ENCODE peak calls at places on chromosomes 2 and 18, in ten cellular contexts. U is central memory CD4-positive, alpha-beta T cell; L is T-helper 2 cell; X is kidney glomerular epithelial cell; G is T-helper 1 cell; K is iris pigment epithelial cell; C is HEK293T; F is hepatocyte; Z is Peyer's patch; N is breast epithelium. J is an unnamed sample.

GRCh38 chr2:186544255-186544675 is 45.6 kb upstream of the ITGAV start:
- DNase-seq in U (no peak), L (no peak), X (peak), G (no peak), K (peak), C (no peak), F (peak), Z (no peak), N (no peak), J (peak)

GRCh38 chr2:210303498-210303897 is 11.5 kb downstream of the MYL1 start:
- DNase-seq in U (no peak), L (no peak), X (no peak), G (no peak), K (no peak), C (no peak), F (no peak), Z (no peak), N (no peak), J (no peak)

GRCh38 chr2:128406629-128407252 is 88.1 kb upstream of the HS6ST1 start:
- DNase-seq in U (no peak), L (no peak), X (no peak), G (no peak), K (no peak), C (no peak), F (no peak), Z (no peak), N (no peak), J (no peak)

GRCh38 chr2:10405441-10405840 is 42.7 kb downstream of the ODC1 start:
- DNase-seq in U (no peak), L (no peak), X (peak), G (no peak), K (peak), C (no peak), F (no peak), Z (no peak), N (peak), J (peak)

GRCh38 chr2:207162319-207162718 is 3.4 kb downstream of the KLF7 start:
- DNase-seq in U (no peak), L (no peak), X (peak), G (no peak), K (peak), C (no peak), F (no peak), Z (no peak), N (no peak), J (no peak)

GRCh38 chr2:224754129-224754528 is 38.0 kb upstream of the CCDC195 start:
- DNase-seq in U (no peak), L (no peak), X (no peak), G (no peak), K (peak), C (no peak), F (no peak), Z (no peak), N (no peak), J (peak)

GRCh38 chr2:136582631-136583205 is 182.6 kb upstream of the THSD7B start:
- DNase-seq in U (no peak), L (peak), X (no peak), G (peak), K (peak), C (peak), F (peak), Z (no peak), N (no peak), J (peak)

GRCh38 chr2:238872026-238872425 is 24.1 kb downstream of the TWIST2 start:
- DNase-seq in U (no peak), L (no peak), X (no peak), G (no peak), K (no peak), C (no peak), F (no peak), Z (peak), N (no peak), J (no peak)

GRCh38 chr18:58671941-58672565 is 788 bp downstream of the MALT1 start:
- DNase-seq in U (no peak), L (peak), X (peak), G (peak), K (peak), C (peak), F (no peak), Z (peak), N (no peak), J (peak)

GRCh38 chr2:96891591-96892333 is 21.9 kb upstream of the SEMA4C start:
- DNase-seq in U (peak), L (no peak), X (no peak), G (no peak), K (peak), C (no peak), F (no peak), Z (no peak), N (no peak), J (no peak)

GRCh38 chr2:25280066-25280687 is 61.5 kb downstream of the DNMT3A start:
- DNase-seq in U (no peak), L (no peak), X (no peak), G (no peak), K (no peak), C (no peak), F (no peak), Z (no peak), N (no peak), J (no peak)

GRCh38 chr2:177318613-177319012 is 54.1 kb upstream of the NFE2L2 start:
- DNase-seq in U (no peak), L (no peak), X (no peak), G (no peak), K (no peak), C (no peak), F (no peak), Z (no peak), N (no peak), J (no peak)

GRCh38 chr2:19900536-19901200 is 1.1 kb downstream of the TTC32 start:
- DNase-seq in U (peak), L (peak), X (peak), G (peak), K (peak), C (no peak), F (no peak), Z (no peak), N (no peak), J (no peak)

GRCh38 chr2:128497461-128497860 is 178.8 kb upstream of the HS6ST1 start:
- DNase-seq in U (no peak), L (no peak), X (no peak), G (no peak), K (no peak), C (no peak), F (no peak), Z (no peak), N (no peak), J (no peak)

GRCh38 chr2:45267062-45267702 is 257.9 kb upstream of the SIX2 start:
- DNase-seq in U (no peak), L (no peak), X (no peak), G (no peak), K (no peak), C (no peak), F (peak), Z (no peak), N (no peak), J (no peak)

GRCh38 chr2:175575346-175576258 is 394.1 kb upstream of the ATP5MC3 start:
- DNase-seq in U (no peak), L (peak), X (no peak), G (peak), K (no peak), C (no peak), F (no peak), Z (no peak), N (no peak), J (no peak)

GRCh38 chr2:158045362-158045761 is 56.3 kb upstream of the UPP2 start:
- DNase-seq in U (no peak), L (no peak), X (no peak), G (no peak), K (no peak), C (no peak), F (peak), Z (peak), N (no peak), J (no peak)

GRCh38 chr2:199946196-199946595 is 9.1 kb downstream of the TYW5 start:
- DNase-seq in U (no peak), L (no peak), X (no peak), G (no peak), K (no peak), C (no peak), F (no peak), Z (no peak), N (no peak), J (no peak)

GRCh38 chr2:113278812-113279139 is at the start of gene PAX8:
- DNase-seq in U (no peak), L (no peak), X (peak), G (no peak), K (no peak), C (no peak), F (no peak), Z (no peak), N (no peak), J (no peak)

GRCh38 chr2:226030369-226031077 is 631.0 kb downstream of the NYAP2 start:
- DNase-seq in U (no peak), L (no peak), X (no peak), G (no peak), K (peak), C (no peak), F (peak), Z (no peak), N (no peak), J (no peak)

GRCh38 chr2:192500550-192501200 is 305.9 kb upstream of the TMEFF2 start:
- DNase-seq in U (no peak), L (no peak), X (peak), G (no peak), K (peak), C (no peak), F (peak), Z (no peak), N (no peak), J (peak)

GRCh38 chr18:42030586-42031182 is 75.7 kb downstream of the PIK3C3 start:
- DNase-seq in U (no peak), L (no peak), X (no peak), G (no peak), K (peak), C (peak), F (peak), Z (no peak), N (no peak), J (peak)

GRCh38 chr2:43192039-43192438 is 34.4 kb downstream of the ZFP36L2 start:
- DNase-seq in U (no peak), L (peak), X (no peak), G (no peak), K (no peak), C (peak), F (no peak), Z (no peak), N (no peak), J (no peak)

GRCh38 chr2:233402774-233403173 is 48.5 kb downstream of the DGKD start:
- DNase-seq in U (no peak), L (no peak), X (no peak), G (no peak), K (no peak), C (no peak), F (no peak), Z (no peak), N (no peak), J (no peak)

GRCh38 chr18:3758531-3758930 is 308.6 kb downstream of the TGIF1 start:
- DNase-seq in U (no peak), L (no peak), X (no peak), G (no peak), K (peak), C (no peak), F (no peak), Z (no peak), N (no peak), J (peak)

GRCh38 chr2:67159929-67160328 is 237.2 kb upstream of the ETAA1 start:
- DNase-seq in U (no peak), L (no peak), X (no peak), G (no peak), K (peak), C (no peak), F (peak), Z (no peak), N (no peak), J (no peak)

GRCh38 chr2:237065062-237065360 is 20.7 kb upstream of the COPS8 start:
- DNase-seq in U (no peak), L (no peak), X (no peak), G (no peak), K (no peak), C (no peak), F (no peak), Z (no peak), N (no peak), J (no peak)

GRCh38 chr2:42117923-42118758 is 51.0 kb upstream of the EML4 start:
- DNase-seq in U (no peak), L (no peak), X (peak), G (no peak), K (peak), C (no peak), F (no peak), Z (no peak), N (no peak), J (peak)

GRCh38 chr2:227191367-227191766 is 26.9 kb downstream of the COL4A3 start:
- DNase-seq in U (no peak), L (no peak), X (no peak), G (no peak), K (peak), C (peak), F (no peak), Z (no peak), N (no peak), J (peak)

GRCh38 chr18:68498185-68498584 is 216.7 kb downstream of the TMX3 start:
- DNase-seq in U (no peak), L (no peak), X (no peak), G (no peak), K (no peak), C (no peak), F (no peak), Z (no peak), N (no peak), J (no peak)

GRCh38 chr18:21255211-21255610 is 13.2 kb downstream of the GREB1L start:
- DNase-seq in U (no peak), L (no peak), X (no peak), G (no peak), K (no peak), C (no peak), F (no peak), Z (no peak), N (no peak), J (no peak)

GRCh38 chr2:219058541-219059374 is 2.0 kb downstream of the IHH start:
- DNase-seq in U (no peak), L (no peak), X (no peak), G (no peak), K (no peak), C (no peak), F (peak), Z (peak), N (no peak), J (no peak)

J was measured in brain microvascular endothelial cell.